ENCODE peak calls at places on chromosomes 16 and 17, in six cellular contexts. X, W, I, M, K and E are unnamed samples.

GRCh38 chr17:7515912-7516610 is 31.9 kb downstream of the POLR2A start:
- DNase-seq in X (no peak), W (no peak), I (peak; percentile 72), M (no peak), K (no peak), E (no peak)

GRCh38 chr16:86291491-86291890 is 218.8 kb upstream of the FOXF1 start:
- DNase-seq in X (no peak), W (no peak), I (no peak), M (no peak), K (no peak), E (no peak)

GRCh38 chr16:75703341-75703740 is 2.1 kb upstream of the DUXB start:
- DNase-seq in X (no peak), W (no peak), I (no peak), M (no peak), K (no peak), E (no peak)

GRCh38 chr17:35804658-35805192 is 4.6 kb upstream of the TAF15 start:
- DNase-seq in X (peak; percentile 42), W (peak; percentile 54), I (no peak), M (peak; percentile 95), K (peak; percentile 98), E (peak; percentile 90)

GRCh38 chr17:50630524-50631194 is 4.0 kb upstream of the ABCC3 start:
- DNase-seq in X (peak; percentile 14), W (peak; percentile 65), I (peak; percentile 85), M (peak; percentile 81), K (no peak), E (no peak)

GRCh38 chr16:88655053-88655732 is 4.3 kb upstream of the CYBA start:
- DNase-seq in X (peak; percentile 0), W (no peak), I (no peak), M (no peak), K (no peak), E (no peak)

GRCh38 chr16:4626396-4626795 is 1.8 kb downstream of the MGRN1 start:
- DNase-seq in X (no peak), W (no peak), I (no peak), M (no peak), K (no peak), E (no peak)

GRCh38 chr17:290121-290521 is 62.5 kb downstream of the RPH3AL start:
- DNase-seq in X (no peak), W (no peak), I (peak; percentile 46), M (no peak), K (no peak), E (no peak)

GRCh38 chr17:50534222-50534978 is 1.9 kb downstream of the EPN3 start:
- DNase-seq in X (no peak), W (no peak), I (no peak), M (peak; percentile 91), K (no peak), E (no peak)

GRCh38 chr17:56960596-56961538 is at the start of gene COIL:
- DNase-seq in X (peak; percentile 86), W (peak; percentile 94), I (peak; percentile 94), M (peak; percentile 95), K (peak; percentile 87), E (peak; percentile 67)

GRCh38 chr17:43356999-43357398 is 41.8 kb upstream of the ARL4D start:
- DNase-seq in X (no peak), W (no peak), I (no peak), M (peak; percentile 71), K (no peak), E (no peak)

GRCh38 chr16:6548507-6548906 is 784.1 kb upstream of the RBFOX1 start:
- DNase-seq in X (no peak), W (no peak), I (no peak), M (no peak), K (no peak), E (no peak)

GRCh38 chr17:81834831-81835267 is at the start of gene PPP1R27:
- DNase-seq in X (no peak), W (no peak), I (no peak), M (no peak), K (no peak), E (no peak)

GRCh38 chr17:50938821-50939541 is 72.8 kb upstream of the TOB1 start:
- DNase-seq in X (no peak), W (no peak), I (no peak), M (no peak), K (no peak), E (no peak)

GRCh38 chr17:16989230-16989952 is 17.5 kb upstream of the TNFRSF13B start:
- DNase-seq in X (peak; percentile 66), W (no peak), I (no peak), M (no peak), K (no peak), E (no peak)

GRCh38 chr17:50199211-50199633 is 2.2 kb downstream of the COL1A1 start:
- DNase-seq in X (no peak), W (no peak), I (no peak), M (no peak), K (no peak), E (no peak)